ENCODE peak calls at places on chromosomes 13 and 19, in five cellular contexts. J is activated CD4-positive, alpha-beta T cell treated with anti-CD3 and anti-CD28 coated beads for 1 hour; N is mesothelial cell of epicardium; P is amygdala; Z is HTR-8/SVneo. O is an unnamed sample.

GRCh38 chr13:113178070-113178895 is 19.8 kb downstream of the PROZ start:
- DNase-seq in P (no peak), N (no peak), J (no peak), Z (peak; percentile 80), O (no peak)

GRCh38 chr13:20340759-20341161 is 108.6 kb upstream of the GJB6 start:
- DNase-seq in P (peak; percentile 13), Z (no peak), N (no peak), J (no peak), O (no peak)

GRCh38 chr13:40982772-40983171 is 36.3 kb downstream of the ELF1 start:
- DNase-seq in N (no peak), P (no peak), Z (no peak), J (peak; percentile 42), O (peak; percentile 71)

GRCh38 chr13:37681295-37682032 is 82.9 kb upstream of the POSTN start:
- DNase-seq in J (no peak), Z (no peak), N (no peak), P (no peak), O (no peak)

GRCh38 chr13:55577082-55577846 is 1563.5 kb upstream of the PRR20A start:
- DNase-seq in P (no peak), Z (no peak), J (no peak), N (no peak), O (no peak)

GRCh38 chr19:7883796-7884570 is 4.3 kb upstream of the LRRC8E start:
- DNase-seq in Z (no peak), P (no peak), N (no peak), J (no peak), O (no peak)

GRCh38 chr19:49133621-49134454 is 14.5 kb downstream of the PPFIA3 start:
- DNase-seq in N (no peak), Z (no peak), J (no peak), P (no peak), O (no peak)

GRCh38 chr19:927044-927706 is 1.3 kb downstream of the ARID3A start:
- DNase-seq in J (no peak), Z (no peak), P (no peak), N (no peak), O (no peak)

GRCh38 chr19:36573948-36574726 is 1.0 kb upstream of the ZNF529 start:
- DNase-seq in P (no peak), Z (no peak), N (no peak), J (no peak), O (no peak)

GRCh38 chr19:5035817-5036732 is 67.2 kb downstream of the KDM4B start:
- DNase-seq in J (no peak), N (no peak), Z (no peak), P (peak; percentile 66), O (no peak)

GRCh38 chr13:102236830-102237621 is 164.8 kb downstream of the FGF14 start:
- DNase-seq in P (no peak), J (no peak), Z (no peak), N (no peak), O (no peak)

GRCh38 chr19:28929026-28929425 is 283.9 kb downstream of the UQCRFS1 start:
- DNase-seq in Z (no peak), J (no peak), P (no peak), N (no peak), O (no peak)

GRCh38 chr13:76882431-76882830 is 3.8 kb downstream of the KCTD12 start:
- DNase-seq in Z (no peak), P (no peak), J (no peak), N (no peak), O (peak; percentile 19)

GRCh38 chr19:31591258-31591657 is 242.0 kb upstream of the TSHZ3 start:
- DNase-seq in N (no peak), Z (no peak), J (no peak), P (no peak), O (no peak)

GRCh38 chr19:45733160-45733810 is at the start of gene MEIOSIN:
- DNase-seq in Z (no peak), P (no peak), N (no peak), J (no peak), O (no peak)

GRCh38 chr19:14248578-14249011 is 42.6 kb upstream of the ADGRL1 start:
- DNase-seq in N (peak; percentile 60), J (peak; percentile 20), Z (no peak), P (peak; percentile 60), O (peak; percentile 13)

GRCh38 chr13:110916671-110917142 is 1.8 kb upstream of the ANKRD10 start:
- DNase-seq in N (no peak), Z (no peak), P (no peak), J (no peak), O (no peak)

GRCh38 chr19:4443188-4443587 is 14.4 kb downstream of the UBXN6 start:
- DNase-seq in P (no peak), J (no peak), N (no peak), Z (no peak), O (no peak)

GRCh38 chr19:2962018-2962670 is 15.2 kb upstream of the TLE6 start:
- DNase-seq in J (no peak), P (no peak), Z (peak; percentile 46), N (no peak), O (peak; percentile 61)

GRCh38 chr19:1354496-1355257 is 29.0 kb upstream of the NDUFS7 start:
- DNase-seq in Z (peak; percentile 91), J (peak; percentile 75), N (peak; percentile 84), P (peak; percentile 83), O (peak; percentile 78)

GRCh38 chr19:35330475-35330874 is 1.5 kb downstream of the CD22 start:
- DNase-seq in J (no peak), Z (no peak), N (no peak), P (no peak), O (no peak)

GRCh38 chr13:59533561-59534337 is 630.0 kb downstream of the DIAPH3 start:
- DNase-seq in J (no peak), Z (peak; percentile 10), P (no peak), N (no peak), O (no peak)

GRCh38 chr13:46885018-46885417 is 11.8 kb downstream of the HTR2A start:
- DNase-seq in N (no peak), J (no peak), P (no peak), Z (no peak), O (no peak)

GRCh38 chr19:17629760-17630159 is 58.4 kb downstream of the UNC13A start:
- DNase-seq in P (no peak), J (no peak), Z (no peak), N (no peak), O (no peak)

GRCh38 chr19:23436944-23437343 is 41.7 kb upstream of the ZNF91 start:
- DNase-seq in N (no peak), Z (no peak), J (no peak), P (no peak), O (no peak)

GRCh38 chr19:47609885-47610545 is 1.1 kb downstream of the BICRA start:
- DNase-seq in P (no peak), N (peak; percentile 34), Z (no peak), J (peak; percentile 37), O (peak; percentile 4)

GRCh38 chr19:14699641-14700040 is 9.8 kb downstream of the ZNF333 start:
- DNase-seq in J (no peak), Z (no peak), P (no peak), N (no peak), O (no peak)

GRCh38 chr13:43686557-43686956 is 100.2 kb downstream of the ENOX1 start:
- DNase-seq in Z (peak; percentile 22), J (no peak), N (no peak), P (no peak), O (no peak)

GRCh38 chr13:31035162-31035951 is 102.9 kb downstream of the TEX26 start:
- DNase-seq in Z (no peak), J (no peak), P (no peak), N (no peak), O (no peak)

GRCh38 chr19:21751379-21751778 is 16.0 kb downstream of the ZNF100 start:
- DNase-seq in P (no peak), J (no peak), N (no peak), Z (no peak), O (no peak)

GRCh38 chr13:86464193-86464592 is 665.0 kb upstream of the SLITRK6 start:
- DNase-seq in N (no peak), Z (peak; percentile 7), P (no peak), J (no peak), O (no peak)

GRCh38 chr13:97076898-97077297 is 82.6 kb upstream of the OXGR1 start:
- DNase-seq in Z (no peak), P (no peak), J (no peak), N (no peak), O (no peak)

GRCh38 chr19:3190470-3190770 is 4.7 kb downstream of the NCLN start:
- DNase-seq in J (no peak), Z (no peak), P (no peak), N (no peak), O (no peak)

GRCh38 chr13:27826379-27827353 is 34.4 kb downstream of the GSX1 start:
- DNase-seq in J (peak; percentile 56), N (peak; percentile 69), P (peak; percentile 74), Z (peak; percentile 71), O (peak; percentile 73)

GRCh38 chr13:26390203-26390602 is 136.3 kb downstream of the CDK8 start:
- DNase-seq in N (no peak), P (no peak), Z (no peak), J (no peak), O (no peak)

GRCh38 chr13:61170791-61171330 is 244.8 kb downstream of the PCDH20 start:
- DNase-seq in Z (no peak), J (no peak), N (no peak), P (peak; percentile 34), O (no peak)

GRCh38 chr13:98664510-98664909 is 87.6 kb upstream of the STK24 start:
- DNase-seq in J (no peak), P (no peak), Z (no peak), N (no peak), O (no peak)

GRCh38 chr19:35166100-35167063 is 11.8 kb downstream of the FXYD5 start:
- DNase-seq in N (no peak), P (no peak), Z (no peak), J (no peak), O (no peak)